ENCODE peak calls at places on chromosomes 4 and X, in seven cellular contexts. F is HCT116, S is HepG2, N is suprapubic skin, O is spleen, R is Panc1, Z is sigmoid colon. P is an unnamed sample.

GRCh38 chrX:37425370-37425769 is 76.2 kb downstream of the PRRG1 start:
- DNase-seq in F (no peak), S (no peak), N (no peak), O (no peak), R (no peak), Z (no peak), P (no peak)

GRCh38 chr4:38752393-38752961 is 30.3 kb downstream of the TLR10 start:
- DNase-seq in F (no peak), S (no peak), N (no peak), O (no peak), R (no peak), Z (no peak), P (no peak)

GRCh38 chr4:41506071-41506470 is 31.9 kb upstream of the LIMCH1 start:
- DNase-seq in F (no peak), S (no peak), N (no peak), O (no peak), R (no peak), Z (no peak), P (no peak)

GRCh38 chrX:71615954-71616353 is 2.4 kb downstream of the CXCR3 start:
- DNase-seq in F (no peak), S (no peak), N (no peak), O (no peak), R (no peak), Z (peak), P (no peak)

GRCh38 chrX:16145656-16146055 is 21.6 kb upstream of the MAGEB17 start:
- DNase-seq in F (no peak), S (no peak), N (no peak), O (no peak), R (no peak), Z (no peak), P (no peak)

GRCh38 chr4:138838251-138838650 is 177.3 kb upstream of the NOCT start:
- DNase-seq in F (no peak), S (no peak), N (no peak), O (no peak), R (no peak), Z (no peak), P (no peak)

GRCh38 chrX:10399152-10399741 is 221.1 kb downstream of the MID1 start:
- DNase-seq in F (no peak), S (no peak), N (no peak), O (no peak), R (no peak), Z (no peak), P (no peak)

GRCh38 chr4:83599183-83599582 is 63.3 kb downstream of the GPAT3 start:
- DNase-seq in F (peak), S (peak), N (no peak), O (no peak), R (no peak), Z (no peak), P (no peak)

GRCh38 chr4:44927361-44928061 is 201.2 kb upstream of the GNPDA2 start:
- DNase-seq in F (peak), S (peak), N (no peak), O (no peak), R (no peak), Z (no peak), P (no peak)

GRCh38 chrX:118976599-118977340 is 2.4 kb downstream of the LONRF3 start:
- DNase-seq in F (no peak), S (no peak), N (peak), O (peak), R (no peak), Z (peak), P (peak)

GRCh38 chr4:156971623-156972369 is at the start of gene PDGFC:
- DNase-seq in F (no peak), S (peak), N (peak), O (peak), R (no peak), Z (peak), P (peak)

GRCh38 chr4:68874507-68874906 is 58.7 kb downstream of the UGT2B10 start:
- DNase-seq in F (no peak), S (no peak), N (no peak), O (no peak), R (no peak), Z (no peak), P (no peak)

GRCh38 chr4:142845293-142846070 is 619 bp downstream of the INPP4B start:
- DNase-seq in F (no peak), S (no peak), N (no peak), O (peak), R (no peak), Z (peak), P (no peak)

GRCh38 chrX:23742174-23742692 is 843 bp downstream of the ACOT9 start:
- DNase-seq in F (no peak), S (peak), N (no peak), O (no peak), R (no peak), Z (peak), P (peak)

GRCh38 chrX:23737413-23737812 is 5.7 kb downstream of the ACOT9 start:
- DNase-seq in F (no peak), S (no peak), N (no peak), O (no peak), R (no peak), Z (no peak), P (no peak)

GRCh38 chrX:23745786-23746185 is 2.7 kb upstream of the ACOT9 start:
- DNase-seq in F (no peak), S (no peak), N (no peak), O (no peak), R (no peak), Z (no peak), P (no peak)

GRCh38 chrX:23742693-23743622 is at the start of gene ACOT9:
- DNase-seq in F (peak), S (peak), N (peak), O (peak), R (no peak), Z (peak), P (peak)
- TF ChIP-seq POLR2AphosphoS5 in F (peak), S (peak), N (no peak), O (peak), R (no peak), Z (peak), P (peak)

DNA sequence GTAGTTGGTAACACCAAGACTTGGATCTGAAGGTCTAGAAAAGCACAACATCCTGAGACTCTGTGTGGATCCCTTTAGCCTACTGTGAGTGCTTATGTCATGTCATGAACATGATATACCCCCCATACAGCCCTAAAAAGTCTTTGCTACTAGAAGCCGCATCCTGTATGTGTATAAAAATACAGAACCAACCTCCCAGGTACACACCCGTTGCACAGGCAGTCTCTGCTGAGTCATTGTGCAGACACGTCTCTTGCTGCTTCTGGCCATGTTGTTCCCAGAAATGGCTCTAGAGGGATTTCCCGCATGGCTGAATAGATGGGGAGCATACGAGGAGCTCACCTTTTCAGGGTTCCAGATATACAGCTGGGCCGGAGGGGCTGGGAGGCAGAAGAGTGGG is 93.3 kb downstream of the MAMLD1 start:
- DNase-seq in F (no peak), S (peak), N (no peak), O (no peak), R (no peak), Z (no peak), P (no peak)
- H3K27ac ChIP-seq in F (no peak), S (no peak), N (no peak), O (no peak), R (no peak), Z (no peak), P (no peak)

GRCh38 chr4:52588771-52589591 is 70.1 kb downstream of the USP46 start:
- DNase-seq in F (no peak), S (no peak), N (no peak), O (no peak), R (no peak), Z (no peak), P (no peak)
- TF ChIP-seq POLR2AphosphoS5 in F (no peak), S (no peak), N (no peak), O (no peak), R (no peak), Z (no peak), P (no peak)

GRCh38 chr4:70935038-70935437 is 32.9 kb downstream of the MOB1B start:
- DNase-seq in F (no peak), S (no peak), N (no peak), O (no peak), R (no peak), Z (no peak), P (no peak)

GRCh38 chr4:70936200-70936787 is 34.1 kb downstream of the MOB1B start:
- DNase-seq in F (no peak), S (no peak), N (no peak), O (no peak), R (no peak), Z (no peak), P (no peak)

GRCh38 chr4:70940134-70940533 is 38.0 kb downstream of the MOB1B start:
- DNase-seq in F (no peak), S (no peak), N (no peak), O (no peak), R (no peak), Z (no peak), P (no peak)

GRCh38 chr4:70943115-70943514 is 40.9 kb downstream of the MOB1B start:
- DNase-seq in F (no peak), S (no peak), N (no peak), O (no peak), R (no peak), Z (no peak), P (no peak)

DNA sequence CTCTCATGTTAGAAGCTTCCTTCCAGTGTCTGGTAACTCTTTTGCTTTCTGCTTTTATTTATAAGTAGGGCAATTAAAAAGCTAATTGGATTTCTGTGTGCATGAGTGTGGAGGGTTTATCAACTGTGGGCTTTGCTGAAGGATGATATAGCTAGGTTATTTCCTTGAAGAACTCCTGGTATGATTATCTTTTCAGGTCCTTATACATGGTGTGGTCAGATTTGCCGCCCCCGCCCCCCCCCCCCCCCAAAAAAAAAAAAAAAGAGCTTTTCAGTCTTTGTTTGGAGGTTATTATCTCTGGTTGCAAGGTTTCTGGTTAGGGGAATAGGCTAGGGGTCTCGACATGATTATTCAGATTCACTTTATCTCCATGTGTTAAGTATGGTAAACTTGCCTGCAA is 35.9 kb downstream of the MOB1B start:
- DNase-seq in F (no peak), S (no peak), N (no peak), O (no peak), R (no peak), Z (no peak), P (no peak)
- H3K27ac ChIP-seq in F (no peak), S (no peak), N (no peak), O (no peak), R (no peak), Z (no peak), P (no peak)